ENCODE peak calls at places on chromosomes 7 and 10, in ten cellular contexts. I is esophagus squamous epithelium, P is right lobe of liver, K is A549, V is uterus, Y is transverse colon, D is Peyer's patch, C is IMR-90, T is spleen, J is gastrocnemius medialis. H is an unnamed sample.

GRCh38 chr10:124596914-124597676 is 135.5 kb downstream of the LHPP start:
- DNase-seq in C (no peak), K (no peak), I (no peak), P (peak; percentile 39), Y (no peak), D (no peak), T (peak; percentile 34), V (no peak), J (no peak), H (no peak)

GRCh38 chr7:79528421-79528820 is 75.0 kb upstream of the MAGI2 start:
- DNase-seq in Y (no peak), D (no peak), J (no peak), I (no peak), C (no peak), P (no peak), T (no peak), K (no peak), V (no peak), H (no peak)

GRCh38 chr7:102215281-102215680 is 71.4 kb upstream of the SH2B2 start:
- DNase-seq in C (no peak), D (no peak), V (no peak), Y (no peak), K (no peak), J (no peak), I (no peak), P (no peak), T (no peak), H (no peak)

GRCh38 chr10:72694476-72695369 is 2.8 kb downstream of the MCU start:
- DNase-seq in T (no peak), P (no peak), D (no peak), Y (no peak), K (peak; percentile 79), J (peak; percentile 30), C (peak; percentile 65), I (no peak), V (no peak), H (peak; percentile 19)

GRCh38 chr10:1677307-1677939 is 59.9 kb downstream of the ADARB2 start:
- DNase-seq in I (no peak), Y (no peak), C (no peak), J (no peak), T (no peak), D (no peak), P (no peak), V (no peak), K (no peak), H (no peak)

GRCh38 chr7:66535414-66536329 is 93.0 kb upstream of the KCTD7 start:
- DNase-seq in T (no peak), P (peak; percentile 85), D (no peak), K (no peak), J (no peak), Y (no peak), V (no peak), C (no peak), I (no peak), H (no peak)

GRCh38 chr10:102869290-102870198 is at the start of gene AS3MT:
- DNase-seq in C (no peak), J (no peak), T (peak; percentile 76), D (peak; percentile 51), K (peak; percentile 23), V (peak; percentile 58), P (peak; percentile 73), Y (peak; percentile 22), I (no peak), H (peak; percentile 24)

GRCh38 chr10:101570764-101571572 is 17.1 kb downstream of the POLL start:
- DNase-seq in J (no peak), D (peak; percentile 53), C (no peak), Y (no peak), I (no peak), T (no peak), K (no peak), V (no peak), P (no peak), H (no peak)

DNA sequence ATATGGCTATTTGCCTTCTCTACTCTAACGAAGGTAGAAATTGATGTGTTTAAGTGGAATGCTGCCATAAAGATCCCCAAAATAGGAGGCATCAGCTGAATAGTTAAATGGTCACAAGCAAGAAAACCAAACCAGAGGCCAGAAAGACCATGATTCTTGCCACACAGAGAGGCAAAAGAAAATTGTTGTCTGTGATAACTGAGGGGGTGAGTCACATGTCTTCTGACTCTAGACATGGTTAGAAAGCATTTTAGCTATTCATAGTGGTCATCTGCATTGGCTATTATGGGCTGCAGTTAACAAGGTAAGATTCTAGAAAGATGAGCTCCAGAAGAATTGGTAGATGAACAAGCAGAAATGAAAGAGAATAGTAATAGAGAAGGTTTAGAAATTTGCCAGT is 361.4 kb upstream of the NPSR1 start:
- DNase-seq in Y (no peak), D (no peak), I (no peak), T (no peak), J (no peak), K (no peak), C (peak; percentile 44), P (no peak), V (no peak), H (no peak)
- H3K27ac ChIP-seq in Y (no peak overlapping the region), D (no peak overlapping the region), I (no peak overlapping the region), T (no peak overlapping the region), J (no peak overlapping the region), K (no peak overlapping the region), C (no peak overlapping the region), P (no peak overlapping the region), V (no peak overlapping the region), H (no peak overlapping the region)

DNA sequence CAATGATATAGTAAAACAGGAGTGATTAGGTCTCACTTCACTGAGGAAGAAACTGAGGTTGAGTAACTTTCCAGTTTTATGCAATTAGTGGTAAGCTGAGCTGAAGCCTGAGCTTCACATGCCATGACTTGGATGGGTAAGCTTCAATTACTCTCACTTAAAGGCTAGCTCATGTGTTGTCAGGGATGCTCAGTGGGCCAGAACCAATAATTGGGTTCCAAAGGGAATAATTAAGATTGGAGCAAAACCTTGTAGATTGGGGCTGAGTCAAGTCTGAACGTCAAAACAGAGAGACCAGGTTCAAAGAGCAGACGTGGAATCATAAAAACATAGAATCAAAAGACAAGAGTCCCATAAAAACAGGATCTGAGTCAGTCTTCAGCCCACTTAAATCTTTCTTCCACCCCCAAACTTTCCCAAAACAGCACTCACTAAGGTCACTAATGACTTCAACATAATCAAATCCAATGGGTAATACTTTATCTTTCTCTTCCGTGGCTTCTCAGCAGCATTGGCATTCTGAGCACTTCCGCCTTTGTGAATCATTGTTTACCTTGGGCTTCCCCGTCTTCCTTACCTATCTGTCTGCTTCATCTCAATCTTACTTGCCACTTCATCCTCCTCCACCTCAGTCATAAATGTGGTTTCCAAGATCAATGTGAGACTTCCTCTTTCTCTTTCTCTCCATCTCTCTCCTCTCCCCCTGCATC is 23.0 kb upstream of the EGFR start:
- DNase-seq in K (peak; percentile 85), P (no peak), V (no peak), D (no peak), T (no peak), J (no peak), I (no peak), Y (no peak), C (peak; percentile 91), H (peak; percentile 61)
- TF ChIP-seq POLR2A in K (no peak), P (no peak), V (no peak), D (no peak), T (no peak), J (no peak), I (no peak), Y (no peak), C (no peak), H (no peak)

GRCh38 chr10:22657566-22658190 is 56.7 kb downstream of the PIP4K2A start:
- DNase-seq in P (no peak), J (no peak), Y (no peak), V (no peak), I (no peak), K (no peak), T (no peak), C (peak; percentile 53), D (no peak), H (no peak)
- H3K27ac ChIP-seq in P (peak overlapping the region; percentile 28), J (no peak overlapping the region), Y (no peak overlapping the region), V (no peak overlapping the region), I (no peak overlapping the region), K (no peak overlapping the region), T (peak overlapping the region; percentile 37), C (no peak overlapping the region), D (peak overlapping the region; percentile 27), H (no peak overlapping the region)

GRCh38 chr7:88309845-88310244 is 3.2 kb upstream of the STEAP4 start:
- DNase-seq in P (no peak), C (no peak), I (no peak), K (no peak), J (no peak), Y (no peak), V (no peak), D (no peak), T (no peak), H (no peak)

GRCh38 chr7:88305044-88305443 is 1.6 kb downstream of the STEAP4 start:
- DNase-seq in T (no peak), P (no peak), Y (no peak), K (no peak), J (no peak), I (no peak), V (no peak), D (no peak), C (no peak), H (peak; percentile 40)

GRCh38 chr7:88307841-88308240 is 1.1 kb upstream of the STEAP4 start:
- DNase-seq in D (no peak), K (no peak), I (no peak), T (no peak), P (no peak), Y (no peak), J (no peak), V (no peak), C (no peak), H (no peak)

GRCh38 chr7:88307412-88307811 is 718 bp upstream of the STEAP4 start:
- DNase-seq in Y (no peak), V (no peak), P (no peak), D (no peak), K (no peak), T (no peak), C (no peak), J (no peak), I (no peak), H (no peak)

DNA sequence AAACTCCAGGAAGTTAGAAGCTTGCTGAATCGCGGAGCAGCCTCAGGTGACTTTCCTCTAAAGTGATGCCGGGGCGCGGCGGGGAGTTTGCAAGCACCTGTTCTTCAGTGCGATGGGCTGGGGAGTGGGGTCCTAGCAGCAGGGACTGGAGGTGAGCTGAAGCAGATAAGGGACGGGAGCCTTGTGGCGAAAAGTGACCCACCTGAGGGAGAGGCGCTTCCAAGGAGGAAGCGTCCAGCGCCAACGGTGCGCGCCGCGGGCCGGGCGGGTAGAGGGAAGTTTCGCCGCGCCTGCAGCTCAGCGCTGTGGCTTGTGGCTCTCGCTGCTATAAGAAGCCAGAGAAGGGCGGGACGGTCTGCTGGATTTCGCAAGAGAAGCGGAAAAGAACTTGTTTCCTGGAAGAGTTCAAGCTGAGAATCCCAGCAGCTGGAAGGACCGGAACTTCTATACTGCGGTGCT is at the start of gene STEAP4:
- DNase-seq in P (peak; percentile 79), C (peak; percentile 0), J (peak; percentile 63), K (peak; percentile 40), Y (peak; percentile 83), V (peak; percentile 56), I (peak; percentile 10), D (peak; percentile 72), T (peak; percentile 93), H (peak; percentile 87)
- TF ChIP-seq POLR2A in P (peak; percentile 34), C (no peak), J (no peak), K (no peak), Y (no peak), V (no peak), I (no peak), D (no peak), T (no peak), H (peak; percentile 41)